ENCODE peak calls at places on chromosomes 4 and X, in eight cellular contexts. T is omental fat pad, R is cardiac fibroblast, V is GM12865, I is nephron progenitor cell, X is hepatocyte, E is esophagus muscularis mucosa, Q is tibial artery. J is an unnamed sample.

GRCh38 chr4:140654516-140654855 is 85.7 kb upstream of the UCP1 start:
- DNase-seq in T (no peak), R (no peak), V (no peak), I (no peak), X (no peak), E (no peak), Q (no peak), J (no peak)

GRCh38 chrX:38891641-38892413 is 90.6 kb downstream of the MID1IP1 start:
- DNase-seq in T (no peak), R (peak; percentile 24), V (peak; percentile 70), I (no peak), X (no peak), E (no peak), Q (no peak), J (no peak)

GRCh38 chrX:41240504-41240903 is 93.5 kb upstream of the DDX3X start:
- DNase-seq in T (no peak), R (no peak), V (no peak), I (no peak), X (no peak), E (no peak), Q (no peak), J (no peak)

GRCh38 chrX:8288590-8288989 is 117.5 kb upstream of the VCX2 start:
- DNase-seq in T (no peak), R (no peak), V (no peak), I (no peak), X (no peak), E (no peak), Q (no peak), J (no peak)

GRCh38 chr4:52712172-52712990 is 38.8 kb downstream of the ERVMER34-1 start:
- DNase-seq in T (peak; percentile 90), R (peak; percentile 95), V (peak; percentile 99), I (peak; percentile 98), X (peak; percentile 98), E (peak; percentile 99), Q (peak; percentile 99), J (peak; percentile 96)

GRCh38 chr4:102281171-102281842 is 64.0 kb downstream of the SLC39A8 start:
- DNase-seq in T (no peak), R (no peak), V (no peak), I (no peak), X (no peak), E (no peak), Q (no peak), J (no peak)

GRCh38 chr4:38667005-38667771 is 3.2 kb downstream of the KLF3 start:
- DNase-seq in T (no peak), R (peak; percentile 100), V (peak; percentile 39), I (peak; percentile 53), X (peak; percentile 94), E (peak; percentile 96), Q (peak; percentile 87), J (peak; percentile 79)

GRCh38 chr4:8278421-8279287 is 9.1 kb downstream of the HTRA3 start:
- DNase-seq in T (no peak), R (peak; percentile 88), V (no peak), I (no peak), X (peak; percentile 71), E (no peak), Q (no peak), J (no peak)

GRCh38 chr4:185016946-185017797 is 1.1 kb upstream of the HELT start:
- DNase-seq in T (no peak), R (peak; percentile 48), V (no peak), I (no peak), X (no peak), E (no peak), Q (no peak), J (no peak)

GRCh38 chr4:168751263-168752225 is 254.7 kb downstream of the PALLD start:
- DNase-seq in T (no peak), R (peak; percentile 69), V (no peak), I (no peak), X (peak; percentile 15), E (no peak), Q (no peak), J (no peak)

GRCh38 chrX:46903458-46904242 is 8.6 kb upstream of the JADE3 start:
- DNase-seq in T (peak; percentile 27), R (peak; percentile 70), V (peak; percentile 79), I (peak; percentile 63), X (peak; percentile 81), E (peak; percentile 91), Q (peak; percentile 84), J (peak; percentile 84)

GRCh38 chr4:148982200-148982599 is 540.0 kb upstream of the NR3C2 start:
- DNase-seq in T (no peak), R (no peak), V (no peak), I (no peak), X (no peak), E (no peak), Q (no peak), J (no peak)

GRCh38 chrX:41176263-41176662 is 91.0 kb downstream of the USP9X start:
- DNase-seq in T (no peak), R (no peak), V (no peak), I (no peak), X (no peak), E (no peak), Q (no peak), J (no peak)

GRCh38 chr4:106671711-106672110 is 303.1 kb upstream of the GIMD1 start:
- DNase-seq in T (no peak), R (peak; percentile 62), V (no peak), I (no peak), X (no peak), E (no peak), Q (no peak), J (no peak)

GRCh38 chr4:90958256-90958895 is 831.2 kb downstream of the CCSER1 start:
- DNase-seq in T (no peak), R (peak; percentile 5), V (no peak), I (peak; percentile 3), X (peak; percentile 48), E (no peak), Q (no peak), J (peak; percentile 28)

DNA sequence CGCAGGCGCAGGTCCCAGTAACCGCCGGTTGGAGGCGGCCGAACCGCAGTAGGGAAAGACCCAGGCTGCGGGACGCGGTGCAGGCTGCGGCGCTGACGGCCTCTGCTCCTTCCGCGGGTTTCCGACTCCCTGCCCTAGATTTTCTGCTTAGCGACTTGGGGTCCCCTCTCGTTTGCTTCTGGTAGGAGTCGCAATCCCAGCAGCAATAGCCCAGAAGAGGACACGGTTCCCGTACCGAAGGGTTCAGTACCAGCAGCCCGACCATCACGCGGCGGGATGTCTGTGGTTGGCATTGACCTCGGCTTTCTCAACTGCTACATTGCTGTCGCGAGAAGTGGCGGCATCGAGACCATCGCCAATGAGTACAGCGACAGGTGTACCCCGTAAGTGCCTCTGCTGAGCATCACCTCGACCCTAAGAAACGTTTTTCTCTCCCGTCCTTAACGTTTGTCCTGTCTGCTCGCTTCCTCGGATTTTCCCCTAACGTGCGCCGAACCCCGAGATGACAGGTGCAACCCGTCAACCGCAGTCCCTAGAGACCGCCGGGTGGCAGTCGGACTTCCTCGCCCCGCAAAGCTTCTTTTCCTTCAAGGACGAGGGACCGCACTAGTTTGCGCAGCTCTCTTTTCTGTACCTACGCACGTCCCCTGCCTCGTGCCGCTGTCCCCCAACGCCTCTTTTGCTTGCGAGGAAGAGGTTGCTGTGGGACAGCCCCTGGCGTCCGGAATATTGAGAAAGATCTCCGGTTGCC is at the start of gene HSPA4L:
- DNase-seq in T (peak; percentile 29), R (peak; percentile 62), V (peak; percentile 87), I (peak; percentile 50), X (peak; percentile 47), E (peak; percentile 93), Q (peak; percentile 85), J (peak; percentile 58)
- TF ChIP-seq CTCF in T (no peak), R (peak; percentile 14), V (peak; percentile 13), I (no peak), X (peak; percentile 49), E (peak; percentile 44), Q (peak; percentile 39), J (no peak)

GRCh38 chr4:94653095-94653649 is 104.6 kb upstream of the BMPR1B start:
- DNase-seq in T (no peak), R (no peak), V (no peak), I (no peak), X (no peak), E (no peak), Q (no peak), J (no peak)

GRCh38 chr4:94648699-94649098 is 109.1 kb upstream of the BMPR1B start:
- DNase-seq in T (no peak), R (no peak), V (no peak), I (no peak), X (no peak), E (no peak), Q (no peak), J (no peak)

GRCh38 chr4:94650690-94651089 is 107.1 kb upstream of the BMPR1B start:
- DNase-seq in T (no peak), R (no peak), V (no peak), I (no peak), X (no peak), E (no peak), Q (no peak), J (no peak)

GRCh38 chr4:94650129-94650495 is 107.6 kb upstream of the BMPR1B start:
- DNase-seq in T (no peak), R (peak; percentile 29), V (no peak), I (no peak), X (no peak), E (no peak), Q (no peak), J (no peak)

GRCh38 chr4:94649381-94650128 is 108.2 kb upstream of the BMPR1B start:
- DNase-seq in T (no peak), R (peak; percentile 69), V (no peak), I (no peak), X (no peak), E (no peak), Q (no peak), J (no peak)
- TF ChIP-seq CTCF in T (no peak), R (no peak), V (no peak), I (no peak), X (peak; percentile 5), E (no peak), Q (no peak), J (no peak)

DNA sequence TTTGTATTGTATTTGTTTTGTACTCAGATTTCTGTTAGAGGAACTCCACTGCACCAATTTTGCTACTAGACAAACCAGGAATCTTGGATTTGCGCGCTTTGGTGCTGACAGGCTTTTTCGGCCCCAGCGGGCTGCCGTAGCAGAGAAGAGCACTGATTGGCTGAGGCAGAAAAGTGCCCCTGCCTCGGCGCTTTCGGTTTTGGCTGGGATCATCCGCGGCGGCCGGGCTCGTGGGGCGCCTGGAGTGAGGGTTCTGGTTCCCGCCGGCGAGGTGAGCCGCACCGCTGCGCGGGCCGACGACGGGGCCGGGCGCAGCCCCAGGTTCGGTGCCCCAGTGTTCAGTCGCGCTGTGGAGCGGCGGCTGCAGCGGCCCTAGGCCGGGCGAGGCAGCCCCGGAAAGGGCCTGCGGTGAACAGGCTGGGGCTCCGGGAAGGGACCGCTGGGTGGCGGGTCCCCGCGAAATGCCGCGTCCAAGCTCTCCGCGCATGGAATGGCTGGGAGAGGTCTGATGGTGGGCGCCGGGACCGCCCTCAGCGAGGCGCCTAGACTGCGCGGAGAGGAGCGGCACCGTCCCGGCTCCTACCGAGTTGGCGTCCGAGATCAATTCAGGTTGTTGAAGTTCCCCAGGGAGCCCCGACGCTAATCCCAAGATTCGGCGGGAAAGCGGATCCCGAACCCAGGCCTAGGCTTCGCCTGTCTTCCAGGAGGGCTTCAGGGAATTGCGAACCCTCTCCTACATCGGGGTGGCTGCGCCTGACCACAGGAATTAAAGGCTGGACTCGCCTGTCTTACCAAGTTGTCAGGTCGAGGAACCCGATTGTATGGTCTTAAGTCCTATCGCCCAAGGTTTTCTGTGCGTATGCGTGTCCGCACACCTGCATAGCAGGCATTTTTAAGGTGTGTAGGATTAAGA is at the start of gene LSM6:
- DNase-seq in T (peak; percentile 55), R (peak; percentile 89), V (peak; percentile 90), I (peak; percentile 71), X (peak; percentile 90), E (peak; percentile 94), Q (peak; percentile 91), J (peak; percentile 77)
- TF ChIP-seq CTCF in T (no peak), R (no peak), V (no peak), I (no peak), X (no peak), E (peak; percentile 22), Q (peak; percentile 24), J (no peak)

GRCh38 chr4:73251384-73251783 is 7.2 kb downstream of the ANKRD17 start:
- DNase-seq in T (no peak), R (peak; percentile 42), V (no peak), I (no peak), X (no peak), E (no peak), Q (no peak), J (no peak)
- TF ChIP-seq CTCF in T (no peak), R (peak; percentile 16), V (no peak), I (no peak), X (no peak), E (peak; percentile 23), Q (no peak), J (no peak)